ENCODE peak calls at places on chromosomes 7 and 10, in nine cellular contexts. R is small intestine; I is NCI-H510A; U is AML-193; K is HCT116; B is COLO829; W is left ventricle myocardium superior; S is stimulated activated CD4-positive, alpha-beta T cell treated with anti-CD3 and anti-CD28 coated beads, Interleukin-4, amount 100 ng/mL, for 4 hours; C is dorsolateral prefrontal cortex. A is an unnamed sample.

GRCh38 chr7:99027241-99027640 is 116.7 kb downstream of the SMURF1 start:
- DNase-seq in U (no peak), C (no peak), K (no peak), B (no peak), R (no peak), I (no peak), S (no peak), W (no peak), A (no peak)

GRCh38 chr7:144436500-144436899 is 33.0 kb upstream of the NOBOX start:
- DNase-seq in K (no peak), W (no peak), U (no peak), B (no peak), I (no peak), R (no peak), C (no peak), S (no peak), A (no peak)

GRCh38 chr10:106439366-106439765 is 725.1 kb downstream of the SORCS1 start:
- DNase-seq in S (no peak), W (no peak), I (no peak), K (no peak), U (no peak), R (no peak), C (no peak), B (no peak), A (no peak)

GRCh38 chr7:41706228-41706930 is 3.5 kb upstream of the INHBA start:
- DNase-seq in C (no peak), B (no peak), R (no peak), K (no peak), S (no peak), I (no peak), W (no peak), U (no peak), A (no peak)

GRCh38 chr10:986137-986825 is 2.0 kb upstream of the GTPBP4 start:
- DNase-seq in S (no peak), R (peak), C (no peak), I (peak), W (no peak), B (no peak), K (no peak), U (no peak), A (no peak)

GRCh38 chr7:51025668-51026067 is 243.0 kb upstream of the GRB10 start:
- DNase-seq in B (no peak), U (no peak), K (no peak), S (no peak), W (no peak), I (no peak), R (no peak), C (no peak), A (no peak)

GRCh38 chr10:11760861-11761260 is 18.7 kb downstream of the ECHDC3 start:
- DNase-seq in C (no peak), I (no peak), S (no peak), K (no peak), U (no peak), B (no peak), W (peak), R (no peak), A (no peak)

GRCh38 chr7:89259085-89259484 is 463.5 kb upstream of the TEX47 start:
- DNase-seq in S (no peak), I (no peak), C (no peak), B (no peak), U (no peak), K (no peak), R (no peak), W (no peak), A (no peak)

GRCh38 chr7:18610331-18610948 is 114.9 kb downstream of the HDAC9 start:
- DNase-seq in S (no peak), K (peak), B (peak), I (no peak), W (no peak), C (no peak), R (peak), U (no peak), A (no peak)

GRCh38 chr7:131285558-131285957 is 42.1 kb upstream of the MKLN1 start:
- DNase-seq in R (no peak), U (no peak), W (peak), C (no peak), S (no peak), I (no peak), K (no peak), B (no peak), A (peak)

GRCh38 chr10:121288864-121289659 is 309.2 kb downstream of the FGFR2 start:
- DNase-seq in C (no peak), K (no peak), I (no peak), W (no peak), B (no peak), R (no peak), U (no peak), S (no peak), A (no peak)

GRCh38 chr10:132710746-132711617 is 75.0 kb downstream of the NKX6-2 start:
- DNase-seq in K (no peak), S (no peak), C (no peak), W (peak), B (no peak), U (no peak), R (no peak), I (no peak), A (peak)

GRCh38 chr10:14543048-14543903 is 212.6 kb upstream of the FRMD4A start:
- DNase-seq in I (no peak), R (peak), S (no peak), U (no peak), B (no peak), W (peak), C (no peak), K (no peak), A (peak)

GRCh38 chr7:69169356-69169755 is 428.9 kb upstream of the AUTS2 start:
- DNase-seq in I (no peak), S (no peak), R (no peak), K (no peak), U (no peak), W (no peak), B (no peak), C (no peak), A (no peak)

GRCh38 chr7:136911362-136911761 is 42.9 kb downstream of the CHRM2 start:
- DNase-seq in C (no peak), W (no peak), R (no peak), I (no peak), B (no peak), K (no peak), U (no peak), S (no peak), A (no peak)

GRCh38 chr7:33981686-33982424 is 76.5 kb downstream of the BMPER start:
- DNase-seq in B (no peak), U (no peak), C (no peak), R (no peak), I (no peak), W (no peak), K (no peak), S (no peak), A (no peak)

A was measured in heart left ventricle.